ENCODE peak calls at places on chromosomes 3 and 15, in seven cellular contexts. E, X, B, Z, P, H and M are unnamed samples.

GRCh38 chr3:150721285-150722130 is 17.8 kb upstream of the ERICH6 start:
- DNase-seq in E (peak; percentile 83), X (no peak), B (no peak), Z (peak; percentile 73), P (peak; percentile 51), H (no peak), M (no peak)

GRCh38 chr3:197366301-197367044 is 68.1 kb upstream of the DLG1 start:
- DNase-seq in E (no peak), X (no peak), B (no peak), Z (no peak), P (peak; percentile 64), H (no peak), M (no peak)

GRCh38 chr3:64327039-64327804 is 102.0 kb upstream of the PRICKLE2 start:
- DNase-seq in E (no peak), X (peak; percentile 62), B (peak; percentile 77), Z (no peak), P (no peak), H (no peak), M (no peak)

GRCh38 chr15:29470794-29471193 is 201.2 kb upstream of the NSMCE3 start:
- DNase-seq in E (no peak), X (no peak), B (no peak), Z (no peak), P (no peak), H (no peak), M (no peak)

GRCh38 chr3:184693011-184693975 is 18.6 kb downstream of the MAGEF1 start:
- DNase-seq in E (no peak), X (no peak), B (no peak), Z (no peak), P (no peak), H (no peak), M (no peak)

GRCh38 chr3:8589880-8590556 is 54.6 kb downstream of the SSUH2 start:
- DNase-seq in E (peak; percentile 74), X (no peak), B (no peak), Z (no peak), P (peak; percentile 43), H (no peak), M (no peak)

GRCh38 chr3:27340524-27340923 is 28.7 kb downstream of the NEK10 start:
- DNase-seq in E (no peak), X (no peak), B (no peak), Z (peak; percentile 21), P (no peak), H (no peak), M (no peak)

GRCh38 chr15:56168394-56168793 is 75.3 kb downstream of the RFX7 start:
- DNase-seq in E (peak; percentile 49), X (no peak), B (no peak), Z (no peak), P (peak; percentile 66), H (no peak), M (no peak)

GRCh38 chr15:57541805-57542504 is 49.7 kb upstream of the MYZAP start:
- DNase-seq in E (peak; percentile 88), X (peak; percentile 63), B (peak; percentile 61), Z (no peak), P (peak; percentile 53), H (peak; percentile 10), M (no peak)

GRCh38 chr3:49703443-49703927 is 14.1 kb downstream of the RNF123 start:
- DNase-seq in E (peak; percentile 78), X (peak; percentile 44), B (peak; percentile 40), Z (peak; percentile 63), P (peak; percentile 49), H (peak; percentile 67), M (no peak)

GRCh38 chr3:172659246-172660002 is 51.4 kb downstream of the NCEH1 start:
- DNase-seq in E (no peak), X (no peak), B (no peak), Z (no peak), P (no peak), H (no peak), M (no peak)

GRCh38 chr3:36372534-36372935 is 7.8 kb upstream of the STAC start:
- DNase-seq in E (peak; percentile 71), X (no peak), B (no peak), Z (no peak), P (peak; percentile 95), H (no peak), M (no peak)

GRCh38 chr3:131110087-131110486 is 83.4 kb downstream of the NEK11 start:
- DNase-seq in E (peak; percentile 92), X (no peak), B (no peak), Z (no peak), P (peak; percentile 62), H (no peak), M (no peak)

GRCh38 chr3:10968390-10968789 is 24.2 kb upstream of the SLC6A1 start:
- DNase-seq in E (peak; percentile 20), X (no peak), B (no peak), Z (no peak), P (no peak), H (no peak), M (no peak)

GRCh38 chr3:166360702-166361101 is 523.5 kb upstream of the BCHE start:
- DNase-seq in E (no peak), X (no peak), B (no peak), Z (no peak), P (no peak), H (no peak), M (no peak)

GRCh38 chr3:127394984-127395662 is 107.3 kb upstream of the PRR20G start:
- DNase-seq in E (no peak), X (no peak), B (peak; percentile 2), Z (no peak), P (no peak), H (no peak), M (no peak)

GRCh38 chr15:88243895-88244787 is 12.4 kb downstream of the NTRK3 start:
- DNase-seq in E (peak; percentile 47), X (no peak), B (no peak), Z (peak; percentile 34), P (peak; percentile 36), H (no peak), M (peak; percentile 5)

GRCh38 chr3:46892285-46893145 is 15.0 kb downstream of the PTH1R start:
- DNase-seq in E (peak; percentile 30), X (peak; percentile 77), B (peak; percentile 74), Z (peak; percentile 74), P (peak; percentile 53), H (no peak), M (no peak)

GRCh38 chr3:132180337-132180791 is 136.8 kb upstream of the ACP3 start:
- DNase-seq in E (peak; percentile 82), X (no peak), B (no peak), Z (peak; percentile 75), P (peak; percentile 63), H (no peak), M (peak; percentile 12)

GRCh38 chr3:73784647-73785420 is 160.1 kb upstream of the PDZRN3 start:
- DNase-seq in E (peak; percentile 64), X (no peak), B (no peak), Z (no peak), P (no peak), H (no peak), M (no peak)

GRCh38 chr3:69318410-69318809 is 67.5 kb downstream of the FRMD4B start:
- DNase-seq in E (no peak), X (no peak), B (no peak), Z (no peak), P (no peak), H (no peak), M (no peak)

GRCh38 chr3:30511524-30512278 is 94.7 kb upstream of the TGFBR2 start:
- DNase-seq in E (peak; percentile 98), X (no peak), B (no peak), Z (no peak), P (peak; percentile 97), H (no peak), M (no peak)

DNA sequence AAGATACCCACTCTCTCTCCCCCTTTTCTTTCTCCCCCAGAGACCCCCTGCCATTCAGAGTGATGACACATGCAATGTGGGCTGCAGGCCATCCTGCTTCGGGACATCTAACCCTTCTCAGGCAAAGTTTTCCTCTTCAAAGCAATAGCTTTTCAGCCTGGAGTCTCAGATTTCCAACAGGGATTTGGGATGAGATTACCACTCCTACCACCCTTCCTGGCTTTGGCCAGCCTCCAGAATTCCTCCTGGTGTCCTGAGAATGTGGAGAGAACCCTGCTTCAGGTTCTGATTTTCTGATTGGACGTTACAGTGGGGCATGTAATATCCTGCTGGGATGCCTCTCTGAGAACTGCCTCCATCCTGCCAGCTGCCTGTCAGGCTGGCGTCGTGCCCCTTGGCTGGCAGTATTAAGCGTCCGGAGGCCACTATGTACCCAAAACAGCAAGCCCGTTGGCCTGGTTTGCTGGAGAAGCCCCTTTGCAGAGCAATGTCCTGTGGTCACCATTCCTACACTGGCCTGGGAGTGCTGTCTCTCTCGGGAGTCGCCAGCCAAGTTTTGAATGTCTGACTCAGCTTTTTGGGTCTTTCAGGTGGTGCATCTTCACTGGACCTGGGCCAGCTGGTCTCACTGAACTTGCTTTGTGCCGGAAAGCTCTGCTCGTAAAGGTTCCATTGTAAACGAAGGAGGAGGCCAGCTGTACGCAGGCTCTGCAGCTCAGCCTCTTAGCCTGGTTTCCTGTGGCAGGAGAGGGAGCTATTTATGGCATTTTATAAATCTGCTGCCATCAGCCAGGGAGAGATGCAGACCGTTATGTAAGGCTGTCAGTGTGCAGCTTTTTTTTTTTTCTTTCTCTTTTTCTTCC is 19.2 kb upstream of the TRAK1 start:
- DNase-seq in E (peak; percentile 76), X (peak; percentile 71), B (peak; percentile 81), Z (peak; percentile 85), P (peak; percentile 82), H (no peak), M (no peak)
- TF ChIP-seq CTCF in E (peak; percentile 20), X (no peak), B (no peak), Z (no peak), P (no peak), H (no peak), M (no peak)

GRCh38 chr3:100992086-100993033 is 861 bp downstream of the ABI3BP start:
- DNase-seq in E (peak; percentile 81), X (no peak), B (no peak), Z (no peak), P (peak; percentile 30), H (no peak), M (no peak)
- H3K4me3 ChIP-seq in E (peak overlapping the region; percentile 55), X (peak overlapping the region; percentile 4), B (peak overlapping the region; percentile 61), Z (no peak overlapping the region), P (no peak overlapping the region), H (no peak overlapping the region), M (no peak overlapping the region)

GRCh38 chr15:70670680-70671079 is 92.7 kb downstream of the UACA start:
- DNase-seq in E (peak; percentile 41), X (no peak), B (no peak), Z (no peak), P (no peak), H (no peak), M (no peak)
- TF ChIP-seq CTCF in E (peak; percentile 23), X (no peak), B (peak; percentile 29), Z (peak; percentile 29), P (peak; percentile 12), H (peak; percentile 42), M (no peak)

GRCh38 chr3:51083490-51083889 is 301.6 kb upstream of the MANF start:
- DNase-seq in E (no peak), X (no peak), B (no peak), Z (no peak), P (no peak), H (no peak), M (no peak)

GRCh38 chr3:51082363-51082762 is 302.7 kb upstream of the MANF start:
- DNase-seq in E (no peak), X (no peak), B (no peak), Z (no peak), P (no peak), H (no peak), M (no peak)
- H3K4me3 ChIP-seq in E (no peak overlapping the region), X (no peak overlapping the region), B (no peak overlapping the region), Z (no peak overlapping the region), P (no peak overlapping the region), H (no peak overlapping the region), M (no peak overlapping the region)